ENCODE peak calls at places on chromosomes 1 and 21, in six cellular contexts. V, P, U, C, K and Z are unnamed samples.

GRCh38 chr1:165376041-165376810 is 19.7 kb upstream of the LMX1A start:
- DNase-seq in V (peak; percentile 50), P (peak; percentile 92), U (peak; percentile 45), C (peak; percentile 85), K (peak; percentile 60), Z (peak; percentile 64)

GRCh38 chr1:107352850-107353249 is 212.0 kb downstream of the NTNG1 start:
- DNase-seq in V (no peak), P (no peak), U (no peak), C (no peak), K (no peak), Z (no peak)

GRCh38 chr21:15439726-15440125 is 290.1 kb upstream of the USP25 start:
- DNase-seq in V (no peak), P (no peak), U (no peak), C (no peak), K (no peak), Z (no peak)

GRCh38 chr21:18298228-18298627 is 53.6 kb downstream of the CHODL start:
- DNase-seq in V (no peak), P (no peak), U (no peak), C (no peak), K (no peak), Z (no peak)

GRCh38 chr21:45996311-45997204 is 15.0 kb downstream of the COL6A1 start:
- DNase-seq in V (no peak), P (peak; percentile 48), U (peak; percentile 0), C (no peak), K (peak; percentile 14), Z (no peak)

GRCh38 chr1:51058863-51059262 is 43.2 kb upstream of the C1orf185 start:
- DNase-seq in V (no peak), P (no peak), U (peak; percentile 3), C (no peak), K (no peak), Z (peak; percentile 48)

GRCh38 chr1:118989878-118990378 is 1.8 kb upstream of the TBX15 start:
- DNase-seq in V (no peak), P (peak; percentile 58), U (no peak), C (no peak), K (peak; percentile 33), Z (no peak)

GRCh38 chr1:150577557-150578277 is 1.7 kb downstream of the MCL1 start:
- DNase-seq in V (no peak), P (no peak), U (no peak), C (no peak), K (no peak), Z (no peak)

GRCh38 chr1:244254467-244254866 is 197.2 kb downstream of the ADSS2 start:
- DNase-seq in V (no peak), P (peak; percentile 61), U (no peak), C (no peak), K (no peak), Z (no peak)

GRCh38 chr1:1929639-1930545 is 10.8 kb upstream of the TMEM52 start:
- DNase-seq in V (no peak), P (no peak), U (no peak), C (no peak), K (no peak), Z (no peak)

GRCh38 chr1:158145173-158145719 is 35.4 kb upstream of the CD1D start:
- DNase-seq in V (peak; percentile 27), P (no peak), U (no peak), C (peak; percentile 3), K (no peak), Z (peak; percentile 69)

GRCh38 chr21:26939532-26940181 is 27.2 kb downstream of the ADAMTS5 start:
- DNase-seq in V (no peak), P (no peak), U (no peak), C (peak; percentile 22), K (peak; percentile 35), Z (no peak)

GRCh38 chr1:6245086-6245868 is 1.3 kb downstream of the HES3 start:
- DNase-seq in V (no peak), P (peak; percentile 89), U (peak; percentile 85), C (peak; percentile 51), K (peak; percentile 89), Z (peak; percentile 82)

GRCh38 chr1:25568090-25568833 is 24.9 kb downstream of the LDLRAP1 start:
- DNase-seq in V (no peak), P (peak; percentile 83), U (no peak), C (peak; percentile 50), K (peak; percentile 41), Z (peak; percentile 99)
- TF ChIP-seq CTCF in V (no peak), P (no peak), U (no peak), C (no peak), K (no peak), Z (peak; percentile 27)

GRCh38 chr21:39911792-39912191 is 44.6 kb downstream of the PCP4 start:
- DNase-seq in V (no peak), P (no peak), U (no peak), C (no peak), K (no peak), Z (no peak)

GRCh38 chr21:39908265-39908923 is 41.2 kb downstream of the PCP4 start:
- DNase-seq in V (no peak), P (no peak), U (no peak), C (no peak), K (no peak), Z (no peak)

GRCh38 chr21:39915881-39916280 is 48.6 kb downstream of the PCP4 start:
- DNase-seq in V (no peak), P (no peak), U (no peak), C (peak; percentile 57), K (no peak), Z (no peak)

GRCh38 chr21:39913651-39914145 is 46.5 kb downstream of the PCP4 start:
- DNase-seq in V (no peak), P (no peak), U (no peak), C (no peak), K (no peak), Z (no peak)

GRCh38 chr21:39911286-39911685 is 44.0 kb downstream of the PCP4 start:
- DNase-seq in V (no peak), P (no peak), U (no peak), C (no peak), K (no peak), Z (no peak)
- TF ChIP-seq CTCF in V (no peak), P (no peak), U (no peak), C (no peak), K (no peak), Z (no peak)

GRCh38 chr1:3308053-3308452 is 146.4 kb upstream of the ARHGEF16 start:
- DNase-seq in V (no peak), P (no peak), U (no peak), C (no peak), K (no peak), Z (no peak)

GRCh38 chr1:3304692-3305091 is 149.8 kb upstream of the ARHGEF16 start:
- DNase-seq in V (no peak), P (no peak), U (no peak), C (no peak), K (no peak), Z (no peak)

GRCh38 chr1:3305156-3305555 is 149.3 kb upstream of the ARHGEF16 start:
- DNase-seq in V (no peak), P (no peak), U (no peak), C (no peak), K (no peak), Z (no peak)

GRCh38 chr1:3307359-3307758 is 147.1 kb upstream of the ARHGEF16 start:
- DNase-seq in V (no peak), P (no peak), U (no peak), C (no peak), K (no peak), Z (no peak)

DNA sequence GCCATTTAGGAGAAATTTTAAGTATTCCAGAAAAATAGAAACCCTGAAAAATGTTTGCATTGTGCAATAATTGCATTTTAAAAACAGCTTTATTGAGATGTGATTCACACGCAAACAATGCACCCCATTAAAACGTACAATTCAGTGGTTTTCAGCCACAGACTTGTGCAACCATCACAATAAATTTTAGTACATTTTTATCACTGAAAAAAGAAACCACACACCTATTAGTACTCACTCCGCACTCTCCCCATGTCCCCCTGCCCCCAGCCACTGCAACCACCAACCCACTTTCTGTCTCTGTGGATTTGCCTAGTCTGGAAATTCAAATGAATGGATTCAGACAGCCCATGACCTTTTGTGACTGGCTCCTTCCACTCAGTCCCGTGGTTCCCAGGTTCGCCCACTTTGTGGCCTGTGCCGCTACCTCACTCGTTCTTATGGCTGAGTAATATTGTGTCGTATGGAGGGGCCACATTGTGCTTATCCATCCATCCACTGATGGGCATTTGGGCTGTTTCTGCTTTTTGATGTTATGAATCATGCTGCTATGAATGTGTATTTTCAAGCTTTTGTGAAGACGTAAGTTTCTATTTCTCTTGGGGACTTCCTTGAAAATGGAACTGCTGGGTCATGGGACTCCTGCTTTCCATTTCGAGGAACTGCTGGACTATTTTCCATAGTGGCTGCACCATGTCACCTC is 147.7 kb upstream of the ARHGEF16 start:
- DNase-seq in V (no peak), P (no peak), U (no peak), C (peak; percentile 92), K (no peak), Z (no peak)
- TF ChIP-seq CTCF in V (no peak), P (no peak), U (no peak), C (no peak), K (no peak), Z (no peak)

DNA sequence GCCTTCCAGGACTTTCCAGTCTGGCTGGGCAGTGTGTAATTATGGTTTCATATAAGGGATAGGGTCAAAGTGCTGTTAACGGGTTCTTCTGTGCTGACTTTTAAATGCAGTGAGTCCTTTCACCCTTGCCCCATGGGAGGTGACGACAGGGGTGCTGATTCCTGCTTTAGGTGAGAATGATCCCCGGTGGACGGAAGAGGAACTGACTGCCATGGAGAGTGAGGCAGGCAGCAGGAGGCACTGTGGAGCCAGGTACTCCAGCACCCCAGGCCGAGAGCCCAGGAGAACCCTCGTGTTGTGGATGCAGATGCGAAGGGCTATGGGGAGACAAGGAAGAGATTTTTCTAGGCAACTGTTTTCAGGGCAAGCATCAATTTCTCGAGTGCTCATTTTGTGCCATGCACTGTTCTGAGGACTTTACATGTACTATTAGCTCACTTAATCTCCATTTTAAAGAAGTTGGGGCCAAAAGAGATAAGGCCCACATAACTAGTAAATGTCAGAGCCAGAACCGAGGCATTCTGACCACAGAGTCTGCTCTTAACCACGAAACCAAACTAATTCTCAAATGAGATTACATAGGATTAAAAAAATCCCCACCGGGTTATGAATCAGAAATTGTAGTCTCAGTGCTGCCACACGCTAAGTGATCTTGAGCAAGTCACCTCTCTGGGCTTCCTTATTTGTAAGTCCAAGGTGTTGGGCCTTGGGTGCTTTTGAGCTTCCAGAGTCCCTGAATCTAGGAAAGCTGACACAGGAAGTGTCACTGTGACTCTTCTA is 28.2 kb downstream of the STPG1 start:
- DNase-seq in V (no peak), P (no peak), U (peak; percentile 61), C (peak; percentile 68), K (no peak), Z (peak; percentile 80)
- TF ChIP-seq CTCF in V (peak; percentile 63), P (no peak), U (peak; percentile 74), C (peak; percentile 47), K (peak; percentile 64), Z (peak; percentile 56)

GRCh38 chr1:11805454-11806306 is at the start of the genes CLCN6 and MTHFR:
- DNase-seq in V (peak; percentile 94), P (peak; percentile 100), U (peak; percentile 99), C (peak; percentile 96), K (peak; percentile 100), Z (peak; percentile 100)
- TF ChIP-seq CTCF in V (no peak), P (no peak), U (no peak), C (no peak), K (no peak), Z (no peak)